ENCODE peak calls at places on chromosome 6, in eight cellular contexts. Y, G, J, I, R, C, A and U are unnamed samples.

GRCh38 chr6:61887425-61887824 is 398.6 kb downstream of the KHDRBS2 start:
- DNase-seq in Y (no peak), G (no peak), J (no peak), I (no peak), R (no peak), C (no peak), A (no peak), U (no peak)

GRCh38 chr6:14984454-14984853 is 261.4 kb upstream of the JARID2 start:
- DNase-seq in Y (no peak), G (peak), J (no peak), I (no peak), R (peak), C (no peak), A (no peak), U (no peak)

GRCh38 chr6:11601776-11602605 is 64.4 kb downstream of the TMEM170B start:
- DNase-seq in Y (no peak), G (no peak), J (peak), I (no peak), R (no peak), C (no peak), A (no peak), U (no peak)

GRCh38 chr6:158519761-158520160 is 40.1 kb upstream of the TMEM181 start:
- DNase-seq in Y (no peak), G (no peak), J (peak), I (no peak), R (no peak), C (no peak), A (no peak), U (no peak)

GRCh38 chr6:132768051-132768517 is 10.4 kb upstream of the VNN2 start:
- DNase-seq in Y (no peak), G (peak), J (peak), I (no peak), R (no peak), C (no peak), A (no peak), U (peak)

GRCh38 chr6:32087574-32088486 is 21.3 kb downstream of the TNXB start:
- DNase-seq in Y (no peak), G (peak), J (peak), I (peak), R (peak), C (no peak), A (peak), U (peak)

GRCh38 chr6:41536884-41537347 is 9.3 kb upstream of the FOXP4 start:
- DNase-seq in Y (peak), G (peak), J (no peak), I (no peak), R (no peak), C (no peak), A (no peak), U (no peak)

GRCh38 chr6:50905297-50905696 is 86.6 kb downstream of the TFAP2B start:
- DNase-seq in Y (no peak), G (no peak), J (no peak), I (no peak), R (no peak), C (no peak), A (no peak), U (no peak)

GRCh38 chr6:111478064-111478476 is 4.9 kb downstream of the REV3L start:
- DNase-seq in Y (no peak), G (no peak), J (no peak), I (no peak), R (no peak), C (no peak), A (no peak), U (no peak)

GRCh38 chr6:35476004-35476403 is 7.8 kb downstream of the RPL10A start:
- DNase-seq in Y (no peak), G (no peak), J (peak), I (no peak), R (no peak), C (no peak), A (no peak), U (no peak)

GRCh38 chr6:21109421-21110178 is 484.0 kb upstream of the SOX4 start:
- DNase-seq in Y (no peak), G (no peak), J (no peak), I (no peak), R (peak), C (peak), A (no peak), U (no peak)

GRCh38 chr6:13586936-13587542 is 12.6 kb downstream of the SIRT5 start:
- DNase-seq in Y (no peak), G (no peak), J (no peak), I (no peak), R (peak), C (no peak), A (no peak), U (no peak)

GRCh38 chr6:139605350-139605749 is 230.9 kb upstream of the CITED2 start:
- DNase-seq in Y (no peak), G (no peak), J (no peak), I (no peak), R (peak), C (no peak), A (no peak), U (no peak)

GRCh38 chr6:136723780-136724179 is 68.5 kb downstream of the MAP3K5 start:
- DNase-seq in Y (no peak), G (peak), J (no peak), I (no peak), R (no peak), C (no peak), A (peak), U (peak)

GRCh38 chr6:137497722-137498463 is 3.7 kb upstream of the OLIG3 start:
- DNase-seq in Y (no peak), G (peak), J (peak), I (no peak), R (no peak), C (no peak), A (no peak), U (no peak)

GRCh38 chr6:169898788-169899480 is 147.5 kb downstream of the ERMARD start:
- DNase-seq in Y (no peak), G (no peak), J (peak), I (peak), R (no peak), C (peak), A (no peak), U (no peak)

GRCh38 chr6:25419879-25420278 is 140.7 kb downstream of the CARMIL1 start:
- DNase-seq in Y (no peak), G (no peak), J (no peak), I (no peak), R (no peak), C (no peak), A (no peak), U (no peak)

GRCh38 chr6:45605971-45606370 is 228.2 kb upstream of the SUPT3H start:
- DNase-seq in Y (no peak), G (no peak), J (no peak), I (no peak), R (no peak), C (no peak), A (no peak), U (no peak)

GRCh38 chr6:166005846-166006592 is 161.6 kb downstream of the TBXT start:
- DNase-seq in Y (peak), G (no peak), J (no peak), I (no peak), R (peak), C (no peak), A (no peak), U (no peak)

GRCh38 chr6:157143171-157143884 is 180.0 kb downstream of the TMEM242 start:
- DNase-seq in Y (no peak), G (no peak), J (no peak), I (no peak), R (peak), C (no peak), A (no peak), U (peak)

GRCh38 chr6:7542065-7542877 is 800 bp downstream of the DSP start:
- DNase-seq in Y (no peak), G (peak), J (peak), I (no peak), R (peak), C (no peak), A (no peak), U (no peak)

GRCh38 chr6:141726158-141726557 is 406.6 kb upstream of the GJE1 start:
- DNase-seq in Y (no peak), G (no peak), J (peak), I (no peak), R (no peak), C (no peak), A (no peak), U (no peak)

GRCh38 chr6:33702345-33702977 is 9.0 kb downstream of the UQCC2 start:
- DNase-seq in Y (peak), G (peak), J (peak), I (no peak), R (peak), C (no peak), A (no peak), U (no peak)

GRCh38 chr6:144093236-144093635 is 2.1 kb downstream of the SF3B5 start:
- DNase-seq in Y (no peak), G (no peak), J (no peak), I (no peak), R (no peak), C (no peak), A (no peak), U (no peak)

GRCh38 chr6:28794175-28795002 is 129.4 kb downstream of the TRIM27 start:
- DNase-seq in Y (peak), G (no peak), J (peak), I (no peak), R (no peak), C (no peak), A (no peak), U (no peak)

GRCh38 chr6:52233975-52234823 is 10.1 kb downstream of the IL17F start:
- DNase-seq in Y (peak), G (no peak), J (peak), I (no peak), R (peak), C (peak), A (peak), U (no peak)

GRCh38 chr6:109894181-109894580 is 83.9 kb upstream of the GPR6 start:
- DNase-seq in Y (no peak), G (no peak), J (no peak), I (no peak), R (no peak), C (no peak), A (no peak), U (no peak)

GRCh38 chr6:132190815-132191175 is 210.5 kb downstream of the MOXD1 start:
- DNase-seq in Y (no peak), G (no peak), J (no peak), I (no peak), R (peak), C (no peak), A (no peak), U (no peak)

GRCh38 chr6:81362246-81362645 is 390.2 kb downstream of the TENT5A start:
- DNase-seq in Y (no peak), G (no peak), J (no peak), I (no peak), R (no peak), C (no peak), A (no peak), U (no peak)

GRCh38 chr6:157769776-157770430 is 53.1 kb upstream of the SNX9 start:
- DNase-seq in Y (no peak), G (no peak), J (no peak), I (no peak), R (no peak), C (no peak), A (no peak), U (no peak)

GRCh38 chr6:165843568-165844113 is 180.6 kb upstream of the PDE10A start:
- DNase-seq in Y (no peak), G (no peak), J (no peak), I (no peak), R (no peak), C (no peak), A (no peak), U (no peak)

GRCh38 chr6:156060013-156060412 is 604.4 kb upstream of the NOX3 start:
- DNase-seq in Y (no peak), G (no peak), J (no peak), I (no peak), R (no peak), C (no peak), A (no peak), U (no peak)

GRCh38 chr6:98601697-98602096 is 232.7 kb upstream of the POU3F2 start:
- DNase-seq in Y (no peak), G (no peak), J (no peak), I (no peak), R (no peak), C (no peak), A (no peak), U (no peak)

GRCh38 chr6:130018830-130019795 is 732 bp downstream of the L3MBTL3 start:
- DNase-seq in Y (no peak), G (peak), J (peak), I (no peak), R (peak), C (no peak), A (peak), U (peak)

GRCh38 chr6:8940356-8940755 is 505.0 kb upstream of the SLC35B3 start:
- DNase-seq in Y (peak), G (no peak), J (no peak), I (no peak), R (no peak), C (no peak), A (no peak), U (no peak)

GRCh38 chr6:112482373-112482772 is 135.2 kb downstream of the RFPL4B start:
- DNase-seq in Y (no peak), G (no peak), J (no peak), I (no peak), R (no peak), C (no peak), A (no peak), U (no peak)

GRCh38 chr6:143555071-143555492 is 43.6 kb upstream of the FUCA2 start:
- DNase-seq in Y (no peak), G (no peak), J (no peak), I (no peak), R (no peak), C (no peak), A (no peak), U (no peak)

GRCh38 chr6:31687860-31688693 is 7.2 kb upstream of the LY6G5C start:
- DNase-seq in Y (no peak), G (no peak), J (peak), I (no peak), R (no peak), C (no peak), A (no peak), U (no peak)